ENCODE peak calls at places on chromosomes 7 and 10, in seven cellular contexts. J, N, I, A, F, M and G are unnamed samples.

GRCh38 chr7:43647314-43647691 is 64.4 kb downstream of the STK17A start:
- DNase-seq in A (no peak), J (no peak), F (no peak), M (no peak), N (no peak), I (no peak), G (peak)

GRCh38 chr7:96685353-96685752 is 24.3 kb downstream of the SEM1 start:
- DNase-seq in I (no peak), N (no peak), F (no peak), J (no peak), M (no peak), A (no peak), G (no peak)

GRCh38 chr7:74612015-74612829 is 45.3 kb upstream of the GTF2I start:
- DNase-seq in J (no peak), M (no peak), A (no peak), I (peak), F (no peak), N (no peak), G (peak)

GRCh38 chr10:6929157-6929830 is 349.2 kb upstream of the PRKCQ start:
- DNase-seq in M (no peak), F (no peak), N (no peak), J (no peak), I (no peak), A (no peak), G (no peak)

GRCh38 chr7:44617225-44617885 is 10.9 kb downstream of the OGDH start:
- DNase-seq in N (no peak), I (no peak), J (no peak), M (no peak), F (no peak), A (no peak), G (no peak)

GRCh38 chr10:104614245-104614831 is 26.8 kb upstream of the SORCS3 start:
- DNase-seq in A (peak), J (peak), M (peak), N (peak), F (no peak), I (peak), G (peak)

GRCh38 chr10:33376976-33377657 is 42.6 kb upstream of the NRP1 start:
- DNase-seq in N (peak), I (no peak), A (no peak), F (no peak), M (no peak), J (no peak), G (no peak)

GRCh38 chr7:151565541-151565940 is 45.8 kb upstream of the RHEB start:
- DNase-seq in N (no peak), J (no peak), A (no peak), M (no peak), F (no peak), I (no peak), G (no peak)

GRCh38 chr7:107277331-107277730 is 108.5 kb downstream of the HBP1 start:
- DNase-seq in N (no peak), F (no peak), J (no peak), I (no peak), M (no peak), A (no peak), G (no peak)
- TF ChIP-seq SP1 in N (no peak), F (no peak), J (no peak), I (no peak), M (no peak), A (no peak), G (no peak)

GRCh38 chr10:13067431-13067830 is 32.5 kb upstream of the OPTN start:
- DNase-seq in N (no peak), J (no peak), F (no peak), M (no peak), I (no peak), A (no peak), G (no peak)

GRCh38 chr10:13074562-13075451 is 25.2 kb upstream of the OPTN start:
- DNase-seq in N (peak), F (no peak), A (peak), J (peak), I (peak), M (peak), G (peak)

GRCh38 chr10:13066527-13066926 is 33.4 kb upstream of the OPTN start:
- DNase-seq in N (no peak), J (no peak), I (no peak), M (no peak), F (no peak), A (no peak), G (no peak)

GRCh38 chr10:13072339-13072738 is 27.6 kb upstream of the OPTN start:
- DNase-seq in A (no peak), I (no peak), J (no peak), F (no peak), N (no peak), M (peak), G (no peak)
- TF ChIP-seq SP1 in A (no peak), I (no peak), J (no peak), F (no peak), N (no peak), M (no peak), G (no peak)

GRCh38 chr10:111113961-111114830 is 37.4 kb downstream of the ADRA2A start:
- DNase-seq in N (no peak), A (no peak), M (no peak), F (no peak), J (no peak), I (no peak), G (no peak)
- TF ChIP-seq SP1 in N (no peak), A (no peak), M (no peak), F (no peak), J (no peak), I (no peak), G (no peak)

GRCh38 chr10:5123886-5124285 is 29.7 kb downstream of the AKR1C3 start:
- DNase-seq in A (no peak), M (no peak), N (no peak), J (no peak), F (no peak), I (no peak), G (no peak)

DNA sequence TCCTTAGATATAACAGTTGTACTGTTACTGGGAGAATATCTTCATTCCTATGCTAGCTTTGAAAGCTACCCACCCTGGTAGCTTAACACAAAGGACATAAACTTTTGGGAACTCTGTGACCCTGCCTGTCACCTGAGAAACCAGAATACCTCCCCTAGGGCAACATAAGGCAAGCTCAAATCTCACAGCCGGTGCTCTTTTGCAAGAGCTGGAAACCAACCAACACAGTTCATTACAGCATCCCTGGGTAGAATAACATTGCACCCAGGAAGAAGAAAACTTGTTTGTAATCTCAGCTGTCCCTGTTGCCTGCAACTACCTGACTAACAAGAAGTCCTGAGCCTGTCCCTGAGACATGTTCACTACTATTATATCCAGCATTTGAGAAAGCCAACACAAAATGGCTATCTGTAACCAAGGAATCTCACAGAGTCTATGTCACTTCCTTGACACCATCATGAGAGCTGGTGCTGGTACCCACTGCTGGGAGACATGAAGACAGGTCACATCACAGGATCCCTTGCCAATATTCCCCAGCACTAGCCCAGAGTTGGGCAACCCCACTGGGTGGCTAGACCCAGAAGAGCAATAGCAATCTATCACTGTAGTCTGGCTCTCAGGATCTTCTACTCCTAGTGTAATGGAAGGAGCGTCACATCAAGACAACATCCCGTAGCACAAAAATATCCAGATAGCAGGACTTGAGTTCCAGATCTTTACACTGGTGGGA is 31.3 kb downstream of the AKR1C3 start:
- DNase-seq in M (no peak), A (no peak), N (no peak), F (no peak), I (no peak), J (no peak), G (no peak)
- TF ChIP-seq SP1 in M (no peak), A (no peak), N (no peak), F (no peak), I (no peak), J (no peak), G (no peak)

GRCh38 chr7:11730725-11731124 is 101.3 kb downstream of the THSD7A start:
- DNase-seq in M (no peak), A (no peak), F (no peak), J (no peak), I (no peak), N (no peak), G (no peak)
- TF ChIP-seq SP1 in M (no peak), A (no peak), F (no peak), J (no peak), I (no peak), N (no peak), G (no peak)